ENCODE peak calls at places on chromosome 18, in four cellular contexts. K, J, A and Q are unnamed samples.

GRCh38 chr18:58562146-58562998 is 66.5 kb downstream of the ALPK2 start:
- DNase-seq in K (no peak), J (no peak), A (no peak), Q (no peak)

GRCh38 chr18:9574473-9575115 is 39.8 kb downstream of the PPP4R1 start:
- DNase-seq in K (no peak), J (no peak), A (no peak), Q (no peak)

GRCh38 chr18:41767960-41768359 is 187.1 kb upstream of the PIK3C3 start:
- DNase-seq in K (peak), J (no peak), A (no peak), Q (no peak)

GRCh38 chr18:69684789-69685188 is 262.9 kb downstream of the CD226 start:
- DNase-seq in K (no peak), J (no peak), A (no peak), Q (no peak)

GRCh38 chr18:63258749-63259580 is 60.6 kb downstream of the BCL2 start:
- DNase-seq in K (no peak), J (no peak), A (no peak), Q (no peak)

GRCh38 chr18:26901020-26901419 is 35.5 kb upstream of the AQP4 start:
- DNase-seq in K (no peak), J (no peak), A (no peak), Q (no peak)

GRCh38 chr18:36465276-36465675 is 167.8 kb downstream of the FHOD3 start:
- DNase-seq in K (no peak), J (no peak), A (no peak), Q (no peak)

GRCh38 chr18:12408247-12408869 is 629 bp downstream of the PRELID3A start:
- DNase-seq in K (peak), J (no peak), A (peak), Q (no peak)

GRCh38 chr18:9531791-9532410 is 56.6 kb downstream of the RALBP1 start:
- DNase-seq in K (no peak), J (no peak), A (no peak), Q (no peak)

GRCh38 chr18:27887711-27888495 is 289.0 kb downstream of the CDH2 start:
- DNase-seq in K (no peak), J (no peak), A (no peak), Q (no peak)

GRCh38 chr18:78659748-78660147 is 319.9 kb upstream of the SALL3 start:
- DNase-seq in K (no peak), J (no peak), A (no peak), Q (no peak)

GRCh38 chr18:51921862-51922261 is 418.1 kb upstream of the DCC start:
- DNase-seq in K (no peak), J (no peak), A (no peak), Q (no peak)

GRCh38 chr18:23650963-23651927 is 11.5 kb downstream of the ANKRD29 start:
- DNase-seq in K (peak), J (no peak), A (no peak), Q (no peak)

GRCh38 chr18:75201936-75202335 is 7.0 kb downstream of the PTGR3 start:
- DNase-seq in K (no peak), J (no peak), A (no peak), Q (no peak)

GRCh38 chr18:10051877-10052631 is 138.2 kb downstream of the VAPA start:
- DNase-seq in K (no peak), J (peak), A (no peak), Q (no peak)

GRCh38 chr18:74378179-74378682 is 62.6 kb downstream of the C18orf63 start:
- DNase-seq in K (no peak), J (no peak), A (peak), Q (no peak)

GRCh38 chr18:69872661-69873060 is 75.0 kb downstream of the CD226 start:
- DNase-seq in K (no peak), J (no peak), A (no peak), Q (no peak)

GRCh38 chr18:55195863-55196262 is 236.6 kb upstream of the CCDC68 start:
- DNase-seq in K (no peak), J (no peak), A (no peak), Q (no peak)

GRCh38 chr18:28080876-28081300 is 96.0 kb downstream of the CDH2 start:
- DNase-seq in K (no peak), J (no peak), A (no peak), Q (no peak)

GRCh38 chr18:24786027-24786426 is 325.6 kb downstream of the HRH4 start:
- DNase-seq in K (no peak), J (no peak), A (no peak), Q (no peak)

GRCh38 chr18:9916067-9916684 is 2.4 kb downstream of the VAPA start:
- DNase-seq in K (no peak), J (no peak), A (no peak), Q (no peak)

GRCh38 chr18:55927831-55928230 is 339.8 kb upstream of the TCF4 start:
- DNase-seq in K (no peak), J (no peak), A (no peak), Q (no peak)

GRCh38 chr18:78768655-78769501 is 210.7 kb upstream of the SALL3 start:
- DNase-seq in K (no peak), J (peak), A (no peak), Q (no peak)

GRCh38 chr18:34709631-34710429 is at the start of gene DTNA:
- DNase-seq in K (no peak), J (peak), A (no peak), Q (no peak)

GRCh38 chr18:31225668-31226067 is 63.0 kb upstream of the DSC1 start:
- DNase-seq in K (peak), J (no peak), A (peak), Q (no peak)

GRCh38 chr18:59639136-59639535 is 58.1 kb downstream of the CCBE1 start:
- DNase-seq in K (no peak), J (no peak), A (no peak), Q (no peak)

GRCh38 chr18:73261243-73261642 is 393.5 kb upstream of the NETO1 start:
- DNase-seq in K (peak), J (no peak), A (no peak), Q (no peak)

GRCh38 chr18:23547306-23547705 is 39.0 kb downstream of the NPC1 start:
- DNase-seq in K (peak), J (no peak), A (no peak), Q (no peak)

DNA sequence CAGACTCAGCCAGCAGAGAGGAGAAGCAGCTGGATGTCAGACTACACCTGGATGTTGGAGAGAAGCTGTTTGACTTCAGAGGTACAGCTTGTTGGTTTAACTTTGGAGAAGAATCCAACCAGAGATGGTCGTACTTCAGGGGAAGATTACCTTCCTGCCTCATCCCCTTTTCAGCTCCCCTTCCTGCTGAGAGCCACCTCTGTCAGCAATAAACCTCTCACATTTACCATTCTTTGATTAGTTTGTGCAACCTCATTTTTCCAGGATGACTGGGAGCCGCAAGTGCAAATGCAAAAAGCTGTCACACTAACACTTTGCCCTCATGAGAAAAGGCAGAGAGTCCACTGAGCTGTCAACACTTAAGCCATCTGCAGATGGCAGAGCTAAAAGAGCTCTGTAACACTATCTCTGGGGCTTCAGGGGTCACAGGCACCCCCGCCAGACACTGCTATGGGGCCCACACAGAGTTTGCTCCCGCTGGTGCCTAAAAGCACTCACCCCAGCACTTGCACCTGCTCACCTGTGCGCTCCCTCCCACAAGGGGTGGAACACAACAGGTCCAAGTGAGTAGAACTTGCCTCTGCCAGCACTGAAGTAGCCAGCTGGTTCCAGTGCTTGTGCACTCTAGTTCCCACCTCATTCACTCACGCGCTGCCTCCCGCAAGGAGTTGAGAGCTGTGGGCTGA is 391.7 kb downstream of the METTL4 start:
- DNase-seq in K (no peak), J (no peak), A (no peak), Q (no peak)
- H3K4me3 ChIP-seq in K (no peak), J (no peak), A (no peak), Q (no peak)

GRCh38 chr18:40407913-40408312 is 1547.1 kb upstream of the PIK3C3 start:
- DNase-seq in K (no peak), J (no peak), A (no peak), Q (no peak)
- H3K4me3 ChIP-seq in K (no peak), J (no peak), A (no peak), Q (no peak)

GRCh38 chr18:48896875-48897511 is 53.8 kb downstream of the SMAD7 start:
- DNase-seq in K (peak), J (peak), A (peak), Q (peak)
- H3K4me3 ChIP-seq in K (no peak), J (no peak), A (no peak), Q (no peak)

GRCh38 chr18:46152808-46153617 is 48.8 kb downstream of the HAUS1 start:
- DNase-seq in K (peak), J (no peak), A (no peak), Q (no peak)

GRCh38 chr18:46152436-46152807 is 48.2 kb downstream of the HAUS1 start:
- DNase-seq in K (peak), J (no peak), A (no peak), Q (no peak)

GRCh38 chr18:46148810-46149209 is 44.6 kb downstream of the HAUS1 start:
- DNase-seq in K (peak), J (peak), A (no peak), Q (no peak)
- H3K4me3 ChIP-seq in K (no peak), J (no peak), A (no peak), Q (no peak)

GRCh38 chr18:57301573-57302230 is 50.7 kb upstream of the ST8SIA3 start:
- DNase-seq in K (no peak), J (no peak), A (no peak), Q (no peak)
- H3K4me3 ChIP-seq in K (no peak), J (no peak), A (no peak), Q (no peak)

DNA sequence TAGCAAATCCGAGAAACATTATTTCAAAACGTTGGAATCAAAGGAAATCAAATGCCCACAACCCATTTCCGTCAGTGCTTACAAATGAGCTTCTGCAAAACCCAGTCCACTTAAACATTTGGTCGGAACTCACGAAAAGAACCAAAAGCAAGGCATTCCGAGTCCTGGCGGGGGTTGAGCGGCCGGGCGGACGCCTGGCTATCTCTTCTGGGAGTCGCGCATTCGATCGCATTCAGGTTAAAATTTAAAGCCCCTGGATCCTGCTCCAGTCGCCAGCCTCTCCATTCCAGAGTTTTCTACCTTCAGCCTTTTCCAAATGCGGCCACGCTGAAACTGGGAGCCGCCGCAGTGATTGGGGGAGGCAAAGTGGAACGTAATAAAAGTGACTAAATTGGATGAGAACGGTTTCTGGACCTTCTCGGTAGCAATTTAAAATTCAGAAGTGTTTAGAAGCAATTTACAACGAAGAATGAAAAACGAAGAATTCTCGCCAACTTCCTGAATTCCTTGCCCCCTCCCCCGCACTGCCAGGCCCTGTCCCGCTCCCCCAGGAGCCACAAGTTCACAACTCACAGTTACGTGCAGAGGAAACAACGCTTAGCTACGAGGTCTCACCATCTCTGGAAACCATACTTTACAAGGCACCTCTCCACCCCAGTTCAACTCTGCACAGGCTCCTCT is 1.8 kb upstream of the GATA6 start:
- DNase-seq in K (peak), J (no peak), A (no peak), Q (no peak)
- H3K4me3 ChIP-seq in K (peak), J (no peak), A (peak), Q (no peak)